ENCODE peak calls at places on chromosomes 16 and 17, in six cellular contexts. U is colonic mucosa; C is thoracic aorta; K is ovary; S is coronary artery; Q is CD4-positive, alpha-beta T cell. V is an unnamed sample.

GRCh38 chr16:77374384-77374783 is 60.5 kb downstream of the ADAMTS18 start:
- DNase-seq in U (no peak), C (no peak), K (no peak), S (no peak), Q (no peak), V (no peak)

GRCh38 chr16:20906225-20906870 is 5.8 kb downstream of the LYRM1 start:
- DNase-seq in U (no peak), C (no peak), K (no peak), S (no peak), Q (no peak), V (no peak)

GRCh38 chr17:81833921-81834830 is 674 bp downstream of the PPP1R27 start:
- DNase-seq in U (no peak), C (no peak), K (peak; percentile 40), S (no peak), Q (no peak), V (no peak)

GRCh38 chr16:12096828-12097522 is 120.4 kb downstream of the SNX29 start:
- DNase-seq in U (no peak), C (no peak), K (no peak), S (no peak), Q (no peak), V (no peak)

GRCh38 chr17:51064061-51064735 is 56.5 kb downstream of the SPAG9 start:
- DNase-seq in U (no peak), C (no peak), K (no peak), S (no peak), Q (no peak), V (no peak)

GRCh38 chr16:30844671-30845449 is 49.0 kb downstream of the BCL7C start:
- DNase-seq in U (peak; percentile 91), C (peak; percentile 60), K (peak; percentile 62), S (no peak), Q (peak; percentile 82), V (peak; percentile 48)

GRCh38 chr16:23365602-23366240 is 63.6 kb downstream of the SCNN1B start:
- DNase-seq in U (no peak), C (no peak), K (no peak), S (no peak), Q (no peak), V (no peak)

GRCh38 chr17:68694791-68695485 is 93.8 kb upstream of the FAM20A start:
- DNase-seq in U (no peak), C (no peak), K (no peak), S (no peak), Q (no peak), V (no peak)

GRCh38 chr16:68939921-68940320 is 96.6 kb downstream of the TANGO6 start:
- DNase-seq in U (no peak), C (no peak), K (no peak), S (no peak), Q (no peak), V (no peak)

GRCh38 chr16:25014500-25015147 is 545 bp downstream of the ARHGAP17 start:
- DNase-seq in U (peak; percentile 63), C (no peak), K (peak; percentile 65), S (peak; percentile 81), Q (peak; percentile 6), V (peak; percentile 27)

GRCh38 chr16:14202697-14203096 is 131.6 kb downstream of the MRTFB start:
- DNase-seq in U (no peak), C (no peak), K (no peak), S (no peak), Q (no peak), V (no peak)

GRCh38 chr16:15506441-15506840 is 72.1 kb downstream of the BMERB1 start:
- DNase-seq in U (no peak), C (no peak), K (no peak), S (no peak), Q (no peak), V (no peak)

GRCh38 chr16:14300631-14301149 is 229.6 kb downstream of the MRTFB start:
- DNase-seq in U (peak; percentile 62), C (peak; percentile 49), K (peak; percentile 75), S (peak; percentile 87), Q (no peak), V (no peak)

DNA sequence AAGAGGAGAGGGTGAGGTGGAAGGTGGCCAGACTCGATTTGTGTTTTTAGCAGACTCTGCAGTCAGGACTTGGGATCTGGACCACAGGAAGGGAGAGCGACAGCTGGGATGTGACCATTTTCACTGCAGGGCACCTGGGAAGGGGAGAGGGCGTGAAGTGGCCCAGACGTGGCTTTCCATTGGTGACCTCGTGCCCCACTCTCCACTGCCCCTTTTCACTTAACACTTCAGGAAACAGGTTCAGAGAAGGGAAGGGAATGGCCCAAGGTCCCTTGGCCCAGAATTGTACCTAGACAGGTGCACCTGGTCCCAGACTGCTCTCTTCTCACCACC is 22.9 kb upstream of the MPRIP start:
- DNase-seq in U (no peak), C (no peak), K (no peak), S (no peak), Q (no peak), V (no peak)
- TF ChIP-seq CTCF in U (no peak), C (no peak), K (no peak), S (no peak), Q (no peak), V (no peak)

DNA sequence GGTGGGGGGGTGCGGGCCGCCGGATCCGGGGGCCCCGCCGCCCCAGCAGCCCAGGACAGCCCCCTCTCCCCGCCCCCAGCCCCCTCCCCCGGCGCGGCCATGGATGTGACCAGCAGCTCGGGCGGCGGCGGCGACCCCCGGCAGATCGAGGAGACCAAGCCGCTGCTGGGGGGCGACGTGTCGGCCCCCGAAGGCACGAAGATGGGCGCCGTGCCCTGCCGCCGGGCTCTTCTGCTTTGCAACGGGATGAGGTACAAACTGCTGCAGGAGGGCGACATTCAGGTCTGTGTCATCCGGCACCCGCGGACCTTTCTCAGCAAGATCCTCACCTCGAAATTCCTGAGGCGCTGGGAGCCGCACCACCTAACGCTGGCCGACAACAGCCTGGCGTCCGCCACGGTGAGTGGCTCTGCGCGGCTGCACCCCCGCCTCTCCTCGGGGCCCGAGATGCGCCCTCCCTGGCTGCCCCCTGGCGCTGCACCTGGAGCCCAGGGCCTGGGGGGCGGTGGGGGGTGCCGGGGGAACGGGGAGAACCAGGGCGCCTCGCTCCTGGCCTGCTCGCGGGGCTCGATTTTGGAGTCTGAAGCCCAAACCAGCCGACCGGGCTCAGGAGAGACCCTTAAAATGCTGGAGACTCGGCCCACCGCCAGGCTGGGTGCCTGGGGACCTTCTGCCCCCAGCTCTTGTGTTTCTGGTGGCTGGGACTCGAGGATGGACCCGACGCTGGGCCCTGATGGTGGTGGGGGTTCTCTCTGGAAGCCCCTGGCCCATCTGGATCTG is 725 bp downstream of the CMIP start:
- DNase-seq in U (no peak), C (no peak), K (peak; percentile 68), S (no peak), Q (peak; percentile 26), V (peak; percentile 62)
- TF ChIP-seq CTCF in U (no peak), C (peak; percentile 15), K (no peak), S (no peak), Q (peak; percentile 10), V (no peak)

DNA sequence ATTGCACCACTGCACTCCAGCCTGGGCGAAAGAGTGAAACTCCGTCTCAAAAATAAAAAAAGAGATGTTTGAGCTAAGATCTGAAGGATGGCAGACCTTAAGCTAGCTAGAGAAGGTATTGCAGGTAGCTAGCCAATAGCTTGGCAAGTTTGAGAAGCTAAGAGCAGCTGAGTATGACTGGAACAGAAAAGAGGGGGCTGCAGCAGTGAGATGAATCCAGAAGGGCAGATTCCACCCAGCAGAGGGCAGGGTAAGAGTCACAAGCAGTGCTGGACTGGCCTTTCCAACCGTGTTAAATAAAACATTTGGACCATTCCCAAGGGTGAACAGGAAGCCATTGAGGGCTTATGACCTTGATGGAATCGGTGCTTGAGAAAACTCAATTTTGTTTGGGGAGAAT is 5.7 kb upstream of the PHAF1 start:
- DNase-seq in U (no peak), C (no peak), K (no peak), S (no peak), Q (no peak), V (no peak)
- TF ChIP-seq CTCF in U (no peak), C (no peak), K (no peak), S (no peak), Q (no peak), V (peak; percentile 24)

DNA sequence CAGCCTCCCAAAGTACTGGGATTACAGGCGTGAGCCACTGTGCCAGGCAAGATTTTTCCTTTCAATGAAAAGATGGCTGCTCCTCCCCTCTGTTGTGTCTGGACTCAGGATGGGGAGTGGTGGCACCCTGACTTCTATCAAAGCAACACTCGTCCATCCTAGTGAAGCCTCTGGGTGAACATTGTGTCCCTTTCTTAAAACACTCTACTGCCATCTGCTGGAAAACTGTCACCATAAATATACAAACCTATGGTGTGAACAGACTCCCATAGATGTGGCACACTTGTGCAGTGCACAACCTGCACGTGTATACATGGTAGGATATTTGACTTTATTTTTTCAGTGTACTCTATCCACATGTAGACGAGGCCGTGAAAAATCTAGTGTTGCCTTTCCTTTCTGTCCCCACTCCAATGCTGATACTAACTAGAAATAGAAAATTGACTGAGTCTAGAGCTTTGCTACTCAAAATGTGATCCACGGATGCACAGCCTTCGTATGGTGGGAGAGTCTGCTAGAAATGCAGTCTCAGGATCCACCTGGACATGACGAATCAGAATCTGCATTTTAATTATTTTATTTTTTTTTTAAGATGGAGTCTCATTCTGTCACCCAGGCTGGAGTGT is 55.9 kb upstream of the PLCG2 start:
- DNase-seq in U (peak; percentile 72), C (no peak), K (no peak), S (no peak), Q (peak; percentile 18), V (no peak)
- TF ChIP-seq CTCF in U (peak; percentile 66), C (peak; percentile 71), K (peak; percentile 74), S (peak; percentile 53), Q (peak; percentile 85), V (peak; percentile 60)

GRCh38 chr17:12928736-12929135 is 89.1 kb downstream of the ELAC2 start:
- DNase-seq in U (no peak), C (no peak), K (no peak), S (no peak), Q (no peak), V (no peak)
- TF ChIP-seq CTCF in U (no peak), C (no peak), K (no peak), S (no peak), Q (no peak), V (no peak)

GRCh38 chr16:88706965-88707871 is 915 bp downstream of the CTU2 start:
- DNase-seq in U (no peak), C (no peak), K (no peak), S (no peak), Q (no peak), V (no peak)

GRCh38 chr16:88705076-88705684 is 1.0 kb downstream of the RNF166 start:
- DNase-seq in U (no peak), C (no peak), K (no peak), S (no peak), Q (peak; percentile 68), V (no peak)

GRCh38 chr16:88705746-88706287 is 391 bp downstream of the RNF166 start:
- DNase-seq in U (no peak), C (no peak), K (no peak), S (no peak), Q (no peak), V (no peak)

GRCh38 chr16:88703486-88704309 is 2.5 kb downstream of the RNF166 start:
- DNase-seq in U (no peak), C (no peak), K (no peak), S (no peak), Q (peak; percentile 73), V (no peak)

GRCh38 chr16:88706288-88706964 is at the start of the genes CTU2 and RNF166:
- DNase-seq in U (peak; percentile 90), C (peak; percentile 39), K (peak; percentile 92), S (peak; percentile 89), Q (peak; percentile 84), V (peak; percentile 93)
- TF ChIP-seq CTCF in U (no peak), C (no peak), K (peak; percentile 13), S (no peak), Q (no peak), V (no peak)

V was measured in mesothelial cell of epicardium.